ENCODE peak calls at places on chromosomes 1 and 21, in four cellular contexts. V is HT-29, A is LHCN-M2, X is pancreas. D is an unnamed sample.

GRCh38 chr1:211735208-211736170 is 60.1 kb upstream of the NEK2 start:
- DNase-seq in V (peak; percentile 91), A (peak; percentile 90), X (no peak), D (peak; percentile 91)

GRCh38 chr1:116033322-116033721 is 57.0 kb downstream of the SLC22A15 start:
- DNase-seq in V (no peak), A (no peak), X (no peak), D (no peak)

GRCh38 chr21:42721341-42721824 is 68.0 kb downstream of the PDE9A start:
- DNase-seq in V (peak; percentile 19), A (peak; percentile 9), X (no peak), D (no peak)

GRCh38 chr1:10431065-10431730 is 965 bp downstream of the CENPS start:
- DNase-seq in V (no peak), A (peak; percentile 47), X (no peak), D (no peak)

GRCh38 chr1:111205724-111206070 is 5.3 kb upstream of the DENND2D start:
- DNase-seq in V (no peak), A (no peak), X (no peak), D (no peak)

GRCh38 chr21:31912501-31912900 is 39.7 kb downstream of the HUNK start:
- DNase-seq in V (no peak), A (no peak), X (no peak), D (no peak)

GRCh38 chr1:211259596-211260126 is 495 bp downstream of the RCOR3 start:
- DNase-seq in V (no peak), A (peak; percentile 66), X (peak; percentile 83), D (peak; percentile 70)

GRCh38 chr21:33327792-33328433 is 3.1 kb downstream of the IFNAR1 start:
- DNase-seq in V (no peak), A (no peak), X (no peak), D (no peak)

GRCh38 chr1:33086384-33086850 is 5.5 kb downstream of the AZIN2 start:
- DNase-seq in V (peak; percentile 89), A (peak; percentile 67), X (peak; percentile 79), D (peak; percentile 84)

GRCh38 chr1:72280131-72280530 is 2.2 kb downstream of the NEGR1 start:
- DNase-seq in V (no peak), A (no peak), X (no peak), D (no peak)

GRCh38 chr1:53288247-53289049 is 39.4 kb downstream of the LRP8 start:
- DNase-seq in V (no peak), A (no peak), X (no peak), D (no peak)

GRCh38 chr1:22778842-22779520 is 68.3 kb downstream of the EPHB2 start:
- DNase-seq in V (no peak), A (no peak), X (no peak), D (peak; percentile 72)

GRCh38 chr1:163928080-163928479 is 606.3 kb downstream of the NUF2 start:
- DNase-seq in V (no peak), A (no peak), X (no peak), D (peak; percentile 17)

GRCh38 chr21:26093094-26093493 is 77.5 kb downstream of the APP start:
- DNase-seq in V (no peak), A (peak; percentile 64), X (no peak), D (peak; percentile 38)

GRCh38 chr1:228358039-228358763 is 48.4 kb downstream of the TRIM11 start:
- DNase-seq in V (no peak), A (peak; percentile 4), X (peak; percentile 16), D (peak; percentile 18)

GRCh38 chr1:244545511-244545910 is 84.4 kb downstream of the CATSPERE start:
- DNase-seq in V (no peak), A (peak; percentile 5), X (no peak), D (peak; percentile 3)

GRCh38 chr1:214441119-214441518 is 110.3 kb downstream of the PTPN14 start:
- DNase-seq in V (no peak), A (no peak), X (no peak), D (no peak)

GRCh38 chr1:31666290-31666963 is 21.8 kb upstream of the PEF1 start:
- DNase-seq in V (peak; percentile 56), A (peak; percentile 42), X (no peak), D (peak; percentile 85)

GRCh38 chr1:67572594-67573221 is 112.3 kb upstream of the GADD45A start:
- DNase-seq in V (peak; percentile 86), A (peak; percentile 33), X (peak; percentile 96), D (peak; percentile 61)

GRCh38 chr21:36806103-36806502 is 107.2 kb downstream of the SIM2 start:
- DNase-seq in V (no peak), A (peak; percentile 43), X (no peak), D (peak; percentile 92)

GRCh38 chr1:87393437-87394085 is 64.9 kb downstream of the LMO4 start:
- DNase-seq in V (no peak), A (no peak), X (no peak), D (no peak)

GRCh38 chr21:45294509-45295291 is 7.0 kb upstream of the POFUT2 start:
- DNase-seq in V (no peak), A (peak; percentile 96), X (no peak), D (peak; percentile 91)

GRCh38 chr1:2344121-2344681 is 47.2 kb downstream of the MORN1 start:
- DNase-seq in V (no peak), A (no peak), X (peak; percentile 59), D (no peak)

D was measured in myocyte.